ENCODE peak calls at places on chromosomes 13 and 19, in four cellular contexts. A is ovary, I is GM23248, O is cardiac muscle cell. C is an unnamed sample.
A peak's percentile ranks its signal among the peaks of the same experiment; 100 is the strongest.

GRCh38 chr19:24004166-24004565 is 82.8 kb upstream of the ZNF254 start:
- DNase-seq in A (no peak), I (no peak), O (no peak), C (no peak)

GRCh38 chr19:42850981-42851717 is 28.4 kb downstream of the PSG1 start:
- DNase-seq in A (no peak), I (peak; percentile 98), O (peak; percentile 73), C (peak; percentile 67)

GRCh38 chr13:46893820-46894533 is 2.9 kb downstream of the HTR2A start:
- DNase-seq in A (peak; percentile 58), I (peak; percentile 80), O (peak; percentile 65), C (peak; percentile 79)

GRCh38 chr19:49615861-49616260 is 24.1 kb downstream of the RRAS start:
- DNase-seq in A (no peak), I (no peak), O (no peak), C (no peak)

GRCh38 chr19:31511696-31512095 is 162.5 kb upstream of the TSHZ3 start:
- DNase-seq in A (no peak), I (no peak), O (no peak), C (no peak)

GRCh38 chr13:87779451-87779850 is 108.3 kb downstream of the SLITRK5 start:
- DNase-seq in A (no peak), I (no peak), O (no peak), C (no peak)

GRCh38 chr19:37979547-37980082 is 72.6 kb downstream of the SIPA1L3 start:
- DNase-seq in A (no peak), I (no peak), O (no peak), C (peak; percentile 46)

GRCh38 chr13:113078895-113079720 is 26.5 kb upstream of the F7 start:
- DNase-seq in A (no peak), I (no peak), O (no peak), C (peak; percentile 45)

GRCh38 chr19:2455481-2456300 is 1.1 kb downstream of the LMNB2 start:
- DNase-seq in A (no peak), I (peak; percentile 62), O (peak; percentile 7), C (peak; percentile 59)

GRCh38 chr19:4064073-4064550 is 2.6 kb downstream of the ZBTB7A start:
- DNase-seq in A (no peak), I (peak; percentile 67), O (peak; percentile 44), C (no peak)

GRCh38 chr13:36919833-36920611 is at the start of gene SMAD9:
- DNase-seq in A (peak; percentile 84), I (peak; percentile 95), O (peak; percentile 82), C (peak; percentile 95)

GRCh38 chr19:33207903-33208302 is 13.8 kb downstream of the LRP3 start:
- DNase-seq in A (no peak), I (no peak), O (no peak), C (no peak)

GRCh38 chr13:98525452-98525851 is 51.5 kb downstream of the STK24 start:
- DNase-seq in A (no peak), I (no peak), O (no peak), C (no peak)

GRCh38 chr13:98523455-98524102 is 53.3 kb downstream of the STK24 start:
- DNase-seq in A (no peak), I (no peak), O (no peak), C (no peak)

GRCh38 chr13:98524793-98525192 is 52.1 kb downstream of the STK24 start:
- DNase-seq in A (no peak), I (no peak), O (no peak), C (no peak)

GRCh38 chr13:98525852-98526512 is 50.9 kb downstream of the STK24 start:
- DNase-seq in A (no peak), I (no peak), O (no peak), C (no peak)

GRCh38 chr13:98524391-98524790 is 52.5 kb downstream of the STK24 start:
- DNase-seq in A (no peak), I (no peak), O (no peak), C (no peak)
- H3K4me1 ChIP-seq in A (peaks cover 43% of the 10 kb centered on the region), I (peaks cover 7% of the 10 kb centered on the region), O (peaks cover 55% of the 10 kb centered on the region), C (no peaks in the 10 kb centered on the region)

DNA sequence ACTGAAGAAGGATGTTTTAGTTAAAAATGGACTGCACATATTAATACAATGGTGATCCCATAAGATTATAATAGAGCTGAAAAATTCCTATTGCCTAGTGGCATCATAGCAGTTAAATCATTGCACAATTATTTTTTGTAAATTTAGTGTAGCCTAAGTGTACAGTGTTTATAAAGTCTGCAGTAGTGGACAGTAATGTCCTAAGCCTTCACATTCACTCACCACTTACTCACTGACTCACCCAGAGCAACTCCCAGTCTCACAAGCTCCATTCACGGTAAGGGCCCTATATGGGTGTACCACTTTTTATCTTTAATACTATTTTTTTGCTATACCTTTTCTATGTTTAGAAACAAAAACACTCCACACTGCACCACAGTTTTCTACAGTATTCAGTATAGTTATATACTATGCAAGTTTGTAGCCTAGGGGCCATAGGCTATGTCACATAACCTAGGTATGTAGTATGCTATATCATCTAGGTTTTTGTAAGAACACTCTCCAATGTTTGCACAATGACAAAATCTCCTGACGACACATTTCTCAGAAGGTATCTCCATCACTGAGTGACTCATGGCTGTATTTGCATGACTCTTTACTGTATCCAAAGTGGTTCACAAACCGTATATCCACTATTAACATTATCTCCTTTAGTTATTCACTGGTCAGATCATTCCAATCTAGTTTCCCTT is 536.0 kb downstream of the KLF12 start:
- DNase-seq in A (no peak), I (peak; percentile 30), O (peak; percentile 22), C (no peak)
- H3K27ac ChIP-seq in A (no peak overlapping the region), I (no peak overlapping the region), O (no peak overlapping the region), C (no peak overlapping the region)

DNA sequence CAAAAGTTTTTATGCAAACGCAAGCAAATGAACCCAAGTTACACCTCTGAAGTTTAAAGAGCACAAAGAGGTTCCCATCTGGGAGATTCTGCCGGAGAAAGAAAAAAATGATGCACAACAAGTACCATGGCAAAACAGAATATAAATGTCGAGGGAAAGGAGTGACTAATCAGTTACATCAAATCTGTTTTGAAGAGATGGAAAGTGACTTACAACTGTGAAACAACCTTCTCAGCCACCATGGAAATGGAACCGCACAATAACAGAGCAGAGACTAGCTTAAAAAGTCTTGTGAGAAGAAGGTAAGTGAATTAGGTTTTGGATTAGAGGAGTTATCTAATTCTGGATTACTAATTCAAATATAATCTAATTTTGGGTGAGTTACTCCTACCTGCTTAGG is 2.4 kb downstream of the HSPH1 start:
- DNase-seq in A (no peak), I (peak; percentile 25), O (no peak), C (no peak)
- H3K4me3 ChIP-seq in A (no peak overlapping the region), I (peak overlapping the region; percentile 97), O (peak overlapping the region; percentile 72), C (no peak overlapping the region)

GRCh38 chr13:26962671-26963070 is 202.1 kb upstream of the GPR12 start:
- DNase-seq in A (no peak), I (no peak), O (no peak), C (no peak)
- H3K4me1 ChIP-seq in A (peaks cover 13% of the 10 kb centered on the region), I (no peaks in the 10 kb centered on the region), O (peaks cover 23% of the 10 kb centered on the region), C (no peaks in the 10 kb centered on the region)

GRCh38 chr19:18397242-18398202 is at the start of gene LRRC25:
- DNase-seq in A (peak; percentile 48), I (no peak), O (no peak), C (no peak)
- H3K27ac ChIP-seq in A (peak within 1 kb of the TSS; percentile 5), I (no peak within 1 kb of the TSS), O (no peak within 1 kb of the TSS), C (no peak within 1 kb of the TSS)

DNA sequence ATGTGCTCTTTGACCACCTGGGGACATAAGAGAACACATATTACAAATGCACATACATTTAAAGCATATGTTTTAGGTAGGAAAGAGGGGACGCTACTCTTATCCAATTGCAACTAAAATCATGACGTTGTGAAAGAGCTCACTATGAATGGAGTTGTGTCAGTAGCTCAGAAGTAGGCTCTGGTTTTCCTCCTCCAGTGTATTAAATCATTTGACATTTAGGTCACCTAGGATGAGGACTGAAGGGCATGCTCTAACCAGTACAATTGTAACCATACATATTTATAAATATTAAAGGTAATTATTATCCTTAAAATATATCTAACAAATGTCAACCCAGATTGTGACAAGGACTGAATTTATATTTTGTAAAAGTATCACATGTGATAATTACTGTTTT is 389.0 kb downstream of the KLF12 start:
- DNase-seq in A (no peak), I (no peak), O (no peak), C (no peak)
- H3K4me3 ChIP-seq in A (no peak overlapping the region), I (no peak overlapping the region), O (no peak overlapping the region), C (no peak overlapping the region)

DNA sequence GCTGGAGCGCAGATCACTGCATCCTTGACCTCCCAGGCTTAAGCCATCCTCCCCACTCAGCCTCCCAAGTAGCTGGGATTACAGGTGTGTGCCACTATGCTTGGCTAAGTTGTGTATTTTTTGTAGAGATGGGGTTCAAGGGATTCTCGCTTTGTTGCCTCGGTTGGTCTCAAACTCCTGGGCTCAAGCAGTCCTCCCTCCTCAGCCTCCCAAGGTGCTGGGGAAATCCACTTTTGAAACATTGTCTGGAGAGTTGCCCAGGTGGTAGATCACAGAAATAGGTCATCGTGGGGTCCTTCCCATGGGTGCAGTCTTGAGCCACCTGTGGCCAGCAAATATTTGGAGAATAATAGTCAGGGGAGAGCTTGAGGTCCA is 5.2 kb downstream of the LDLR start:
- DNase-seq in A (no peak), I (no peak), O (no peak), C (no peak)
- H3K4me1 ChIP-seq in A (peaks cover 16% of the 10 kb centered on the region), I (peaks cover 42% of the 10 kb centered on the region), O (peaks cover 14% of the 10 kb centered on the region), C (no peaks in the 10 kb centered on the region)

GRCh38 chr13:95123726-95124125 is 177.5 kb downstream of the ABCC4 start:
- DNase-seq in A (no peak), I (no peak), O (no peak), C (no peak)

GRCh38 chr13:95133498-95133897 is 167.8 kb downstream of the ABCC4 start:
- DNase-seq in A (no peak), I (no peak), O (no peak), C (no peak)

GRCh38 chr13:95124959-95125358 is 176.3 kb downstream of the ABCC4 start:
- DNase-seq in A (no peak), I (no peak), O (no peak), C (no peak)

GRCh38 chr13:95128045-95128643 is 173.1 kb downstream of the ABCC4 start:
- DNase-seq in A (no peak), I (no peak), O (no peak), C (no peak)

DNA sequence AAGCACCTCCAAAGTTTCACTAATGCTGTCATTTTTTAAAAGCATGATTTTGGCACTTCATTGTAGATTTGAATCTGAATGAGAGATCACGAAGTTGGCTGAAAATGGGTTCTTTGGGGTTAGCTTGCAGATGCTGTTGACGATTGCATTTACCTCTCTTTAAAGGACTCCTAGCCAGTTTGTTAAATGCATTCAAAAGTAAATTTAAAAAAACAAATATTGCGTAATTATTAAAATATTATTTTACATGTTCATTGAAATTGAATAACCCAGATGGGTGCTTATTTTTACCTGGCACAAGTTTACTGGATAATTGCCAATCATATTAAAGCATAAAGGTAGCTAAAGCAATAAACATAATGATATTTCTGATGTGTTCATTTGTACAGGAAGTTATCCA is 172.2 kb downstream of the ABCC4 start:
- DNase-seq in A (no peak), I (no peak), O (no peak), C (no peak)
- H3K27ac ChIP-seq in A (no peak overlapping the region), I (no peak overlapping the region), O (no peak overlapping the region), C (no peak overlapping the region)

GRCh38 chr13:44276061-44276460 is 97.6 kb upstream of the SERP2 start:
- DNase-seq in A (no peak), I (no peak), O (no peak), C (no peak)

GRCh38 chr13:44273991-44274810 is 99.4 kb upstream of the SERP2 start:
- DNase-seq in A (peak; percentile 23), I (peak; percentile 78), O (peak; percentile 52), C (no peak)

GRCh38 chr13:44272692-44273091 is 100.9 kb upstream of the SERP2 start:
- DNase-seq in A (no peak), I (peak; percentile 58), O (peak; percentile 46), C (no peak)

GRCh38 chr13:44273216-44273615 is 100.4 kb upstream of the SERP2 start:
- DNase-seq in A (no peak), I (no peak), O (no peak), C (no peak)

GRCh38 chr13:44274838-44275237 is 98.8 kb upstream of the SERP2 start:
- DNase-seq in A (no peak), I (peak; percentile 13), O (no peak), C (no peak)
- H3K4me3 ChIP-seq in A (peak overlapping the region; percentile 5), I (peak overlapping the region; percentile 55), O (no peak overlapping the region), C (no peak overlapping the region)

GRCh38 chr13:44573071-44573470 is 3.1 kb downstream of the TSC22D1 start:
- DNase-seq in A (no peak), I (peak; percentile 5), O (no peak), C (no peak)
- H3K4me1 ChIP-seq in A (peaks cover 12% of the 10 kb centered on the region), I (peaks cover 54% of the 10 kb centered on the region), O (peaks cover 39% of the 10 kb centered on the region), C (peaks cover 6% of the 10 kb centered on the region)

C was measured in aorta.